ENCODE peak calls at places on chromosomes 12 and 14, in eight cellular contexts. One of them, this sample, is unnamed. For H3K4me1, the result is how much of the 10 kb centered on the place peaks cover.

GRCh38 chr12:23626791-23627190 is 322.7 kb downstream of the SOX5 start:
- DNase-seq in mesenchymal stem cell: no peak
- DNase-seq in A549: no peak
- DNase-seq in body of pancreas: no peak
- DNase-seq in sigmoid colon: no peak
- DNase-seq in CD4-positive, alpha-beta memory T cell: no peak
- DNase-seq in NT2/D1: no peak
- DNase-seq in pancreas: no peak
- DNase-seq in this sample: no peak

GRCh38 chr12:5081016-5081415 is 37.3 kb downstream of the KCNA5 start:
- DNase-seq in A549: no peak
- DNase-seq in sigmoid colon: no peak
- DNase-seq in pancreas: no peak
- DNase-seq in CD4-positive, alpha-beta memory T cell: no peak
- DNase-seq in mesenchymal stem cell: no peak
- DNase-seq in body of pancreas: no peak
- DNase-seq in NT2/D1: no peak
- DNase-seq in this sample: no peak

GRCh38 chr12:121238604-121239334 is 28.8 kb downstream of the P2RX4 start:
- DNase-seq in body of pancreas: peak
- DNase-seq in A549: no peak
- DNase-seq in pancreas: no peak
- DNase-seq in mesenchymal stem cell: no peak
- DNase-seq in NT2/D1: no peak
- DNase-seq in sigmoid colon: no peak
- DNase-seq in CD4-positive, alpha-beta memory T cell: no peak
- DNase-seq in this sample: no peak

GRCh38 chr14:58238252-58239247 is 6.1 kb upstream of the PSMA3 start:
- DNase-seq in body of pancreas: peak
- DNase-seq in A549: no peak
- DNase-seq in mesenchymal stem cell: peak
- DNase-seq in NT2/D1: no peak
- DNase-seq in pancreas: no peak
- DNase-seq in sigmoid colon: no peak
- DNase-seq in CD4-positive, alpha-beta memory T cell: no peak
- DNase-seq in this sample: peak

GRCh38 chr12:66638666-66639065 is 40.2 kb downstream of the GRIP1 start:
- DNase-seq in sigmoid colon: no peak
- DNase-seq in A549: no peak
- DNase-seq in NT2/D1: no peak
- DNase-seq in CD4-positive, alpha-beta memory T cell: no peak
- DNase-seq in mesenchymal stem cell: no peak
- DNase-seq in pancreas: no peak
- DNase-seq in body of pancreas: no peak
- DNase-seq in this sample: no peak

GRCh38 chr14:22391908-22392307 is 197.1 kb downstream of the DAD1 start:
- DNase-seq in A549: peak
- DNase-seq in mesenchymal stem cell: peak
- DNase-seq in CD4-positive, alpha-beta memory T cell: no peak
- DNase-seq in pancreas: no peak
- DNase-seq in sigmoid colon: peak
- DNase-seq in body of pancreas: peak
- DNase-seq in NT2/D1: peak
- DNase-seq in this sample: peak

GRCh38 chr14:90839024-90839888 is 23.0 kb upstream of the TTC7B start:
- DNase-seq in CD4-positive, alpha-beta memory T cell: no peak
- DNase-seq in sigmoid colon: peak
- DNase-seq in A549: no peak
- DNase-seq in NT2/D1: no peak
- DNase-seq in pancreas: no peak
- DNase-seq in body of pancreas: peak
- DNase-seq in mesenchymal stem cell: peak
- DNase-seq in this sample: peak

GRCh38 chr12:131159660-131160059 is 206.0 kb downstream of the ADGRD1 start:
- DNase-seq in sigmoid colon: no peak
- DNase-seq in mesenchymal stem cell: no peak
- DNase-seq in NT2/D1: peak
- DNase-seq in A549: no peak
- DNase-seq in body of pancreas: no peak
- DNase-seq in CD4-positive, alpha-beta memory T cell: no peak
- DNase-seq in pancreas: no peak
- DNase-seq in this sample: no peak

GRCh38 chr12:51378749-51379148 is 12.5 kb downstream of the GALNT6 start:
- DNase-seq in body of pancreas: no peak
- DNase-seq in sigmoid colon: no peak
- DNase-seq in CD4-positive, alpha-beta memory T cell: no peak
- DNase-seq in A549: no peak
- DNase-seq in NT2/D1: no peak
- DNase-seq in mesenchymal stem cell: no peak
- DNase-seq in pancreas: no peak
- DNase-seq in this sample: no peak

GRCh38 chr12:1935700-1936378 is 17.4 kb upstream of the CACNA2D4 start:
- DNase-seq in A549: no peak
- DNase-seq in sigmoid colon: peak
- DNase-seq in body of pancreas: peak
- DNase-seq in pancreas: peak
- DNase-seq in NT2/D1: no peak
- DNase-seq in mesenchymal stem cell: no peak
- DNase-seq in CD4-positive, alpha-beta memory T cell: no peak
- DNase-seq in this sample: no peak

GRCh38 chr14:91496790-91497189 is 13.3 kb downstream of the PPP4R3A start:
- DNase-seq in CD4-positive, alpha-beta memory T cell: no peak
- DNase-seq in mesenchymal stem cell: no peak
- DNase-seq in sigmoid colon: no peak
- DNase-seq in body of pancreas: no peak
- DNase-seq in pancreas: no peak
- DNase-seq in NT2/D1: no peak
- DNase-seq in A549: no peak
- DNase-seq in this sample: no peak

GRCh38 chr12:49086116-49086515 is 8.5 kb downstream of the DHH start:
- DNase-seq in CD4-positive, alpha-beta memory T cell: no peak
- DNase-seq in NT2/D1: no peak
- DNase-seq in sigmoid colon: no peak
- DNase-seq in mesenchymal stem cell: no peak
- DNase-seq in A549: no peak
- DNase-seq in body of pancreas: no peak
- DNase-seq in pancreas: no peak
- DNase-seq in this sample: no peak

GRCh38 chr12:69284131-69284530 is 44.8 kb downstream of the CPSF6 start:
- DNase-seq in mesenchymal stem cell: peak
- DNase-seq in sigmoid colon: peak
- DNase-seq in pancreas: peak
- DNase-seq in body of pancreas: peak
- DNase-seq in A549: peak
- DNase-seq in NT2/D1: peak
- DNase-seq in CD4-positive, alpha-beta memory T cell: no peak
- DNase-seq in this sample: peak

GRCh38 chr12:17853054-17853453 is 236.9 kb downstream of the RERGL start:
- DNase-seq in sigmoid colon: no peak
- DNase-seq in body of pancreas: no peak
- DNase-seq in mesenchymal stem cell: no peak
- DNase-seq in CD4-positive, alpha-beta memory T cell: no peak
- DNase-seq in pancreas: no peak
- DNase-seq in NT2/D1: no peak
- DNase-seq in A549: no peak
- DNase-seq in this sample: no peak

GRCh38 chr14:98634043-98634820 is 637.8 kb downstream of the BCL11B start:
- DNase-seq in pancreas: no peak
- DNase-seq in sigmoid colon: no peak
- DNase-seq in A549: no peak
- DNase-seq in CD4-positive, alpha-beta memory T cell: no peak
- DNase-seq in NT2/D1: no peak
- DNase-seq in body of pancreas: no peak
- DNase-seq in mesenchymal stem cell: no peak
- DNase-seq in this sample: no peak

GRCh38 chr14:55832122-55832911 is 252.3 kb downstream of the KTN1 start:
- DNase-seq in NT2/D1: no peak
- DNase-seq in mesenchymal stem cell: no peak
- DNase-seq in sigmoid colon: no peak
- DNase-seq in body of pancreas: no peak
- DNase-seq in A549: peak
- DNase-seq in CD4-positive, alpha-beta memory T cell: no peak
- DNase-seq in pancreas: no peak
- DNase-seq in this sample: no peak

GRCh38 chr12:25276199-25276937 is 25.6 kb upstream of the KRAS start:
- DNase-seq in A549: peak
- DNase-seq in sigmoid colon: peak
- DNase-seq in NT2/D1: no peak
- DNase-seq in CD4-positive, alpha-beta memory T cell: no peak
- DNase-seq in pancreas: no peak
- DNase-seq in mesenchymal stem cell: peak
- DNase-seq in body of pancreas: peak
- DNase-seq in this sample: peak

GRCh38 chr12:14873440-14874185 is 12.0 kb downstream of the MGP start:
- DNase-seq in NT2/D1: no peak
- DNase-seq in pancreas: no peak
- DNase-seq in body of pancreas: no peak
- DNase-seq in sigmoid colon: no peak
- DNase-seq in mesenchymal stem cell: no peak
- DNase-seq in A549: no peak
- DNase-seq in CD4-positive, alpha-beta memory T cell: no peak
- DNase-seq in this sample: no peak

GRCh38 chr12:15520083-15520482 is 197.8 kb downstream of the PTPRO start:
- DNase-seq in NT2/D1: no peak
- DNase-seq in sigmoid colon: no peak
- DNase-seq in A549: no peak
- DNase-seq in body of pancreas: no peak
- DNase-seq in CD4-positive, alpha-beta memory T cell: no peak
- DNase-seq in mesenchymal stem cell: no peak
- DNase-seq in pancreas: no peak
- DNase-seq in this sample: no peak

DNA sequence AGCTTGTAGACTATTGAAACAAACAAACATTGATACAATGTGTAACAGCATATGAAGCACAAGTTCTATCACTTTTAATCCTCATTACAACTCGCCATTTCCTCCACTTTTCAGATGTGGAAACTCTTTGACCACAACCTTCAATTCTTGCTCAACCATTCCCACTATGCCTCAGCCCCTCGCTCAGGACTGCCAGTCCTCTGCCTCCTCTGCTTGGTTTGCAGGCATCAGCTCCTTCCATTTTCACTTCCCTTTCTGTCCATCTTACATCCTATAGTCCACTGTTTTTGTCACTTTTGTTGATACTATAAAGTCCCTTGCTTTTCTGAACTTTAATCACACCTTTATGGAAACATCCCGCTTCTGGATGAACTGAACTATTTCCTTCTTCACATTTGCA is 28.2 kb upstream of the CD27 start:
- DNase-seq in CD4-positive, alpha-beta memory T cell: no peak
- DNase-seq in body of pancreas: no peak
- DNase-seq in A549: no peak
- DNase-seq in mesenchymal stem cell: no peak
- DNase-seq in NT2/D1: no peak
- DNase-seq in sigmoid colon: no peak
- DNase-seq in pancreas: no peak
- DNase-seq in this sample: no peak
- H3K4me1 ChIP-seq in CD4-positive, alpha-beta memory T cell: under half
- H3K4me1 ChIP-seq in body of pancreas: under half
- H3K4me1 ChIP-seq in A549: under half
- H3K4me1 ChIP-seq in mesenchymal stem cell: under half
- H3K4me1 ChIP-seq in NT2/D1: under half
- H3K4me1 ChIP-seq in sigmoid colon: under half
- H3K4me1 ChIP-seq in pancreas: under half
- H3K4me1 ChIP-seq in this sample: under half

GRCh38 chr14:71716371-71716770 is 215.9 kb upstream of the RGS6 start:
- DNase-seq in A549: no peak
- DNase-seq in body of pancreas: no peak
- DNase-seq in pancreas: no peak
- DNase-seq in NT2/D1: no peak
- DNase-seq in sigmoid colon: no peak
- DNase-seq in mesenchymal stem cell: no peak
- DNase-seq in CD4-positive, alpha-beta memory T cell: no peak
- DNase-seq in this sample: no peak
- H3K4me1 ChIP-seq in A549: under half
- H3K4me1 ChIP-seq in body of pancreas: under half
- H3K4me1 ChIP-seq in pancreas: under half
- H3K4me1 ChIP-seq in NT2/D1: under half
- H3K4me1 ChIP-seq in sigmoid colon: under half
- H3K4me1 ChIP-seq in mesenchymal stem cell: under half
- H3K4me1 ChIP-seq in CD4-positive, alpha-beta memory T cell: under half
- H3K4me1 ChIP-seq in this sample: under half

DNA sequence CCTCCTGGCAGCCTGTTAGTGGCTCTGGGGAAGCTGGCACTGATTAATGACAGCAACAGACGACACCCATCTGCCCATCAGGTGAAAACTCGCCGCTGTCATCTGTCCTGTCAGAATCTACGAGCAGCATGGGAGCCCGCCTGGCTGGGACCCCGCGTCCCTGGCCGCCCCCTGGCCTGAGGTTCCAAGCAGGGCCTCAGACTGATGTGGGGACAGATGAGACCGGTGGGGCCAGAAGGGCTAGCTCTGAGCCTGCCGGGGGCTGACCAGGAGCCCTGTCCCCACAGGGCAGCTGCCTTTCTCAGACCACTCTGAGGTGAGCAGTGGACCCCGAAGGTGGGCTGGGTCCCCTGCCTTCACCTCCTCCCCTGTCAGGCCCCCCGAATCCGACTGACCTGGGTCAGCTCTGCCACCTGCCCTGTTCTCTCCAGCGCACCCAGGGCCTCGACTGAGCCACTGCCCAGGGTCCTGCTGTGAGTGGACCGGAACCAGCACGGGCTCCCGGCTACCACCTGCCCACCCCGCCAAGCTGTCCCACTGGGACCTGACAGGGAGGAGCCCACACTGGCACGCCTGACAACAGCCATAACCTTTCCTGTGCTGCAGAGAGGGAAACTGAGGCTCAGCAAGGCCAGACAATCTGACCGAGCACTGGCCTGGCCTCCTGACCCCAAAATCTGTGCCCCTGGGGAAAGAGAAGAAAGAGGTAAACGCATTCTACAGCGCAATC is 29.6 kb upstream of the TMEM179 start:
- DNase-seq in mesenchymal stem cell: no peak
- DNase-seq in pancreas: no peak
- DNase-seq in NT2/D1: no peak
- DNase-seq in body of pancreas: no peak
- DNase-seq in A549: no peak
- DNase-seq in CD4-positive, alpha-beta memory T cell: no peak
- DNase-seq in sigmoid colon: peak
- DNase-seq in this sample: no peak
- H3K4me1 ChIP-seq in mesenchymal stem cell: under half
- H3K4me1 ChIP-seq in pancreas: under half
- H3K4me1 ChIP-seq in NT2/D1: under half
- H3K4me1 ChIP-seq in body of pancreas: under half
- H3K4me1 ChIP-seq in A549: under half
- H3K4me1 ChIP-seq in CD4-positive, alpha-beta memory T cell: under half
- H3K4me1 ChIP-seq in sigmoid colon: under half
- H3K4me1 ChIP-seq in this sample: under half

GRCh38 chr14:95500201-95500681 is 16.2 kb downstream of the SYNE3 start:
- DNase-seq in CD4-positive, alpha-beta memory T cell: no peak
- DNase-seq in A549: no peak
- DNase-seq in mesenchymal stem cell: no peak
- DNase-seq in body of pancreas: no peak
- DNase-seq in pancreas: no peak
- DNase-seq in NT2/D1: no peak
- DNase-seq in sigmoid colon: no peak
- DNase-seq in this sample: no peak
- H3K4me1 ChIP-seq in CD4-positive, alpha-beta memory T cell: half or more
- H3K4me1 ChIP-seq in A549: under half
- H3K4me1 ChIP-seq in mesenchymal stem cell: under half
- H3K4me1 ChIP-seq in body of pancreas: under half
- H3K4me1 ChIP-seq in pancreas: under half
- H3K4me1 ChIP-seq in NT2/D1: under half
- H3K4me1 ChIP-seq in sigmoid colon: under half
- H3K4me1 ChIP-seq in this sample: under half